ENCODE peak calls at places on chromosomes 12 and 14, in eight cellular contexts. One of them, this sample, is unnamed.

GRCh38 chr12:28486521-28486920 is 296.3 kb downstream of the CCDC91 start:
- DNase-seq in HCT116: no peak
- DNase-seq in PC-3: no peak
- DNase-seq in OCI-LY7: no peak
- DNase-seq in MM.1S: no peak
- DNase-seq in SK-N-SH: no peak
- DNase-seq in GM23338: no peak
- DNase-seq in hepatocyte: no peak
- DNase-seq in this sample: no peak

GRCh38 chr12:34342048-34342447 is 319.8 kb downstream of the ALG10 start:
- DNase-seq in HCT116: no peak
- DNase-seq in OCI-LY7: no peak
- DNase-seq in PC-3: no peak
- DNase-seq in hepatocyte: no peak
- DNase-seq in SK-N-SH: no peak
- DNase-seq in GM23338: no peak
- DNase-seq in MM.1S: no peak
- DNase-seq in this sample: no peak

GRCh38 chr14:91375748-91376452 is 41.7 kb downstream of the CCDC88C start:
- DNase-seq in OCI-LY7: peak
- DNase-seq in hepatocyte: no peak
- DNase-seq in SK-N-SH: no peak
- DNase-seq in PC-3: no peak
- DNase-seq in HCT116: no peak
- DNase-seq in GM23338: no peak
- DNase-seq in MM.1S: peak
- DNase-seq in this sample: no peak

GRCh38 chr14:94367896-94368590 is 20.4 kb downstream of the SERPINA1 start:
- DNase-seq in MM.1S: no peak
- DNase-seq in GM23338: no peak
- DNase-seq in HCT116: no peak
- DNase-seq in hepatocyte: no peak
- DNase-seq in PC-3: no peak
- DNase-seq in SK-N-SH: no peak
- DNase-seq in OCI-LY7: no peak
- DNase-seq in this sample: no peak

GRCh38 chr12:132222096-132222807 is 78.0 kb downstream of the NOC4L start:
- DNase-seq in GM23338: peak
- DNase-seq in MM.1S: no peak
- DNase-seq in PC-3: peak
- DNase-seq in SK-N-SH: no peak
- DNase-seq in hepatocyte: peak
- DNase-seq in OCI-LY7: peak
- DNase-seq in HCT116: peak
- DNase-seq in this sample: peak

GRCh38 chr12:48988030-48988649 is 10.0 kb downstream of the WNT1 start:
- DNase-seq in HCT116: no peak
- DNase-seq in GM23338: peak
- DNase-seq in PC-3: peak
- DNase-seq in hepatocyte: peak
- DNase-seq in OCI-LY7: peak
- DNase-seq in MM.1S: peak
- DNase-seq in SK-N-SH: peak
- DNase-seq in this sample: peak

GRCh38 chr12:9634177-9634803 is 26.6 kb upstream of the KLRB1 start:
- DNase-seq in PC-3: peak
- DNase-seq in OCI-LY7: peak
- DNase-seq in MM.1S: peak
- DNase-seq in GM23338: peak
- DNase-seq in SK-N-SH: peak
- DNase-seq in HCT116: no peak
- DNase-seq in hepatocyte: peak
- DNase-seq in this sample: peak

GRCh38 chr12:108180255-108181094 is 51.4 kb downstream of the WSCD2 start:
- DNase-seq in HCT116: no peak
- DNase-seq in SK-N-SH: no peak
- DNase-seq in GM23338: no peak
- DNase-seq in OCI-LY7: no peak
- DNase-seq in hepatocyte: no peak
- DNase-seq in PC-3: no peak
- DNase-seq in MM.1S: no peak
- DNase-seq in this sample: no peak

GRCh38 chr14:23185046-23185445 is 1.6 kb upstream of the SLC7A8 start:
- DNase-seq in hepatocyte: no peak
- DNase-seq in GM23338: no peak
- DNase-seq in OCI-LY7: no peak
- DNase-seq in MM.1S: no peak
- DNase-seq in HCT116: no peak
- DNase-seq in PC-3: peak
- DNase-seq in SK-N-SH: no peak
- DNase-seq in this sample: no peak

GRCh38 chr12:12714276-12715001 is 2.7 kb upstream of the CDKN1B start:
- DNase-seq in OCI-LY7: peak
- DNase-seq in PC-3: peak
- DNase-seq in GM23338: peak
- DNase-seq in hepatocyte: peak
- DNase-seq in MM.1S: peak
- DNase-seq in SK-N-SH: no peak
- DNase-seq in HCT116: no peak
- DNase-seq in this sample: peak

GRCh38 chr14:54147285-54147684 is 190.7 kb upstream of the BMP4 start:
- DNase-seq in SK-N-SH: no peak
- DNase-seq in MM.1S: no peak
- DNase-seq in GM23338: no peak
- DNase-seq in PC-3: peak
- DNase-seq in hepatocyte: no peak
- DNase-seq in OCI-LY7: no peak
- DNase-seq in HCT116: no peak
- DNase-seq in this sample: no peak

GRCh38 chr12:131617179-131617578 is 93.7 kb upstream of the SFSWAP start:
- DNase-seq in OCI-LY7: no peak
- DNase-seq in GM23338: no peak
- DNase-seq in MM.1S: no peak
- DNase-seq in PC-3: no peak
- DNase-seq in SK-N-SH: no peak
- DNase-seq in hepatocyte: no peak
- DNase-seq in HCT116: no peak
- DNase-seq in this sample: no peak

GRCh38 chr12:24852420-24852819 is 96.5 kb downstream of the BCAT1 start:
- DNase-seq in GM23338: no peak
- DNase-seq in OCI-LY7: peak
- DNase-seq in MM.1S: peak
- DNase-seq in HCT116: no peak
- DNase-seq in PC-3: peak
- DNase-seq in SK-N-SH: no peak
- DNase-seq in hepatocyte: no peak
- DNase-seq in this sample: no peak

GRCh38 chr14:72892103-72892878 is 1.6 kb downstream of the DPF3 start:
- DNase-seq in MM.1S: peak
- DNase-seq in GM23338: peak
- DNase-seq in OCI-LY7: no peak
- DNase-seq in SK-N-SH: peak
- DNase-seq in hepatocyte: peak
- DNase-seq in HCT116: no peak
- DNase-seq in PC-3: peak
- DNase-seq in this sample: peak

GRCh38 chr12:54526800-54527630 is 22.4 kb upstream of the PDE1B start:
- DNase-seq in MM.1S: peak
- DNase-seq in hepatocyte: peak
- DNase-seq in SK-N-SH: no peak
- DNase-seq in OCI-LY7: peak
- DNase-seq in HCT116: peak
- DNase-seq in GM23338: peak
- DNase-seq in PC-3: peak
- DNase-seq in this sample: peak

GRCh38 chr12:124456652-124457152 is 110.7 kb downstream of the NCOR2 start:
- DNase-seq in MM.1S: peak
- DNase-seq in OCI-LY7: no peak
- DNase-seq in HCT116: no peak
- DNase-seq in PC-3: no peak
- DNase-seq in SK-N-SH: no peak
- DNase-seq in GM23338: no peak
- DNase-seq in hepatocyte: no peak
- DNase-seq in this sample: no peak

GRCh38 chr12:91483471-91483985 is 300.9 kb upstream of the DCN start:
- DNase-seq in OCI-LY7: no peak
- DNase-seq in PC-3: no peak
- DNase-seq in HCT116: no peak
- DNase-seq in GM23338: no peak
- DNase-seq in hepatocyte: no peak
- DNase-seq in SK-N-SH: no peak
- DNase-seq in MM.1S: no peak
- DNase-seq in this sample: no peak

GRCh38 chr12:51884676-51885229 is 3.1 kb upstream of the ANKRD33 start:
- DNase-seq in PC-3: peak
- DNase-seq in SK-N-SH: no peak
- DNase-seq in HCT116: peak
- DNase-seq in MM.1S: no peak
- DNase-seq in hepatocyte: peak
- DNase-seq in OCI-LY7: no peak
- DNase-seq in GM23338: no peak
- DNase-seq in this sample: no peak

GRCh38 chr12:56243731-56244181 is 13.9 kb downstream of the SLC39A5 start:
- DNase-seq in MM.1S: no peak
- DNase-seq in hepatocyte: no peak
- DNase-seq in SK-N-SH: peak
- DNase-seq in OCI-LY7: no peak
- DNase-seq in GM23338: no peak
- DNase-seq in PC-3: no peak
- DNase-seq in HCT116: no peak
- DNase-seq in this sample: no peak

GRCh38 chr12:54004063-54004840 is 4.3 kb downstream of the HOXC9 start:
- DNase-seq in SK-N-SH: no peak
- DNase-seq in GM23338: no peak
- DNase-seq in OCI-LY7: no peak
- DNase-seq in hepatocyte: no peak
- DNase-seq in MM.1S: no peak
- DNase-seq in HCT116: no peak
- DNase-seq in PC-3: no peak
- DNase-seq in this sample: no peak

GRCh38 chr14:55302770-55303472 is 31.7 kb downstream of the FBXO34 start:
- DNase-seq in MM.1S: no peak
- DNase-seq in SK-N-SH: no peak
- DNase-seq in hepatocyte: no peak
- DNase-seq in PC-3: no peak
- DNase-seq in OCI-LY7: peak
- DNase-seq in GM23338: no peak
- DNase-seq in HCT116: no peak
- DNase-seq in this sample: no peak

GRCh38 chr12:111311011-111311410 is 57.9 kb downstream of the PHETA1 start:
- DNase-seq in hepatocyte: no peak
- DNase-seq in SK-N-SH: no peak
- DNase-seq in PC-3: peak
- DNase-seq in HCT116: no peak
- DNase-seq in MM.1S: no peak
- DNase-seq in GM23338: no peak
- DNase-seq in OCI-LY7: no peak
- DNase-seq in this sample: no peak

GRCh38 chr12:93245543-93245942 is 132.2 kb upstream of the NUDT4 start:
- DNase-seq in hepatocyte: no peak
- DNase-seq in SK-N-SH: no peak
- DNase-seq in GM23338: no peak
- DNase-seq in HCT116: no peak
- DNase-seq in PC-3: no peak
- DNase-seq in MM.1S: peak
- DNase-seq in OCI-LY7: peak
- DNase-seq in this sample: peak
- TF ChIP-seq EZH2phosphoT487 in hepatocyte: no peak
- TF ChIP-seq EZH2phosphoT487 in SK-N-SH: no peak
- TF ChIP-seq EZH2phosphoT487 in GM23338: no peak
- TF ChIP-seq EZH2phosphoT487 in HCT116: no peak
- TF ChIP-seq EZH2phosphoT487 in PC-3: no peak
- TF ChIP-seq EZH2phosphoT487 in MM.1S: no peak
- TF ChIP-seq EZH2phosphoT487 in OCI-LY7: no peak
- TF ChIP-seq EZH2phosphoT487 in this sample: no peak

DNA sequence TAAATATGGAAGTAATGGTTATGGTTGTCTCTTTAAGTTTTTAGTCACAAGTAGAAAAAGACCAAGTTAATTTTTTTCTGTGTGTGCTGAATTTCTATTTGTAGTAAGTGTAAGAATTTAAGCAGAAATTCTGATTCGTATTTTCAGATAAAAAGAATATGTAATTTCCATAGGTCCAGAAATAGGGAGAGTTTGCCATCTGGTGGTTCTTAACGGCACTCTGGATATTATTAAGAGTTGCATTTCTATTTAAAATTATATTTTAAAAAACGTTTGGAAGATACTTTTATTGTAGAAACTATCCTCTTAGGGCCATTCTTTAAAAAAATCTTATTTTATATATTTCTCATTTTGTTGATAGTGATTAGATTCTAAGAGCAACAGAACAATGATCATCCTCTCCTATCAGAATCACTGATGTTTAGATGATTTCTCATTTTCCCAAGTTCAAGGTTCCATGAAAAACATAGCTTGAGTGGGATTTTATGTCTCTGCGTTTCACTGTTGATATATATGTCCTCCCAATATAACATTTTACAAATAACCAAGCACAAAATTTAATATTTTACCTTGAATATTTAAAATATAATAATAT is 88.3 kb downstream of the LRRK2 start:
- DNase-seq in MM.1S: peak
- DNase-seq in OCI-LY7: peak
- DNase-seq in hepatocyte: peak
- DNase-seq in HCT116: no peak
- DNase-seq in PC-3: peak
- DNase-seq in SK-N-SH: peak
- DNase-seq in GM23338: peak
- DNase-seq in this sample: no peak
- TF ChIP-seq CTCF in MM.1S: peak
- TF ChIP-seq CTCF in OCI-LY7: peak
- TF ChIP-seq CTCF in hepatocyte: peak
- TF ChIP-seq CTCF in HCT116: peak
- TF ChIP-seq CTCF in PC-3: peak
- TF ChIP-seq CTCF in SK-N-SH: peak
- TF ChIP-seq CTCF in GM23338: peak
- TF ChIP-seq CTCF in this sample: peak

GRCh38 chr12:23753627-23754358 is 195.7 kb downstream of the SOX5 start:
- DNase-seq in GM23338: no peak
- DNase-seq in hepatocyte: no peak
- DNase-seq in OCI-LY7: no peak
- DNase-seq in PC-3: no peak
- DNase-seq in HCT116: no peak
- DNase-seq in SK-N-SH: no peak
- DNase-seq in MM.1S: no peak
- DNase-seq in this sample: peak
- TF ChIP-seq EZH2phosphoT487 in GM23338: no peak
- TF ChIP-seq EZH2phosphoT487 in hepatocyte: no peak
- TF ChIP-seq EZH2phosphoT487 in OCI-LY7: no peak
- TF ChIP-seq EZH2phosphoT487 in PC-3: no peak
- TF ChIP-seq EZH2phosphoT487 in HCT116: no peak
- TF ChIP-seq EZH2phosphoT487 in SK-N-SH: no peak
- TF ChIP-seq EZH2phosphoT487 in MM.1S: no peak
- TF ChIP-seq EZH2phosphoT487 in this sample: no peak

DNA sequence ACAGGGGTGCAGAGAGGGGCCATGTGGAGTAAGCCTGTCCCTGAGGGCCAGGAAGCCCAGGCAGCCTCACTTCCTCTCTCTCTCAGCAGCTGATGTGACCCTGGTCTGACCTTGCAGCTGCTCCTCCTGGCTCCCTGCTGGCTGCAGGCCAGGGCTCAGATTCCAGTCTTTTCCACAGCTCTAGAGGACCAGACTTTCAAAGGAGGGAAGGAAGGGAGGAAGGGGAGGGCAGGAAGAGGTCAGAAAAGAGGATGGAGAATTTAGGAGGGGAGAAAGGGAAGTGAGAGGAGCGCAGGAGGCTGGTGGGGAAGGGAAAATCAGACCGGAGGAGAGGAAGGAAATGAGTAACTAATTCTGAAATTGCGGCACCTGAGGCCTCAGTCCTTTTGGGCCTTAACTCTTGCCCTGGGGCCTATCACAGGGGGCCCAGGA is 40.9 kb upstream of the VASH1 start:
- DNase-seq in MM.1S: peak
- DNase-seq in SK-N-SH: peak
- DNase-seq in PC-3: no peak
- DNase-seq in hepatocyte: peak
- DNase-seq in GM23338: peak
- DNase-seq in OCI-LY7: peak
- DNase-seq in HCT116: no peak
- DNase-seq in this sample: peak
- TF ChIP-seq CTCF in MM.1S: no peak
- TF ChIP-seq CTCF in SK-N-SH: no peak
- TF ChIP-seq CTCF in PC-3: no peak
- TF ChIP-seq CTCF in hepatocyte: no peak
- TF ChIP-seq CTCF in GM23338: no peak
- TF ChIP-seq CTCF in OCI-LY7: no peak
- TF ChIP-seq CTCF in HCT116: no peak
- TF ChIP-seq CTCF in this sample: no peak